ENCODE peak calls at places on chromosomes 2 and 18, in eight cellular contexts. V, G, B, E, R, I, H and F are unnamed samples.

GRCh38 chr2:188518391-188518790 is 226.7 kb downstream of the GULP1 start:
- DNase-seq in E (no peak), I (no peak), R (no peak), H (no peak), V (no peak), G (no peak), B (no peak), F (no peak)

GRCh38 chr18:13246121-13246520 is 27.6 kb downstream of the LDLRAD4 start:
- DNase-seq in E (no peak), I (no peak), B (no peak), V (no peak), H (no peak), R (no peak), G (peak), F (peak)

GRCh38 chr2:83323055-83323454 is 1136.0 kb downstream of the SUCLG1 start:
- DNase-seq in H (no peak), E (no peak), B (no peak), R (no peak), I (no peak), V (no peak), G (no peak), F (no peak)

GRCh38 chr2:48723125-48723524 is 32.4 kb downstream of the LHCGR start:
- DNase-seq in B (no peak), I (no peak), R (no peak), V (no peak), H (no peak), G (no peak), E (no peak), F (no peak)

GRCh38 chr2:149586898-149587219 is 716 bp downstream of the MMADHC start:
- DNase-seq in I (no peak), R (no peak), E (no peak), G (no peak), V (no peak), H (no peak), B (no peak), F (no peak)

GRCh38 chr18:77116201-77117080 is 16.1 kb downstream of the MBP start:
- DNase-seq in H (no peak), G (no peak), B (no peak), I (no peak), V (no peak), R (peak), E (no peak), F (peak)

GRCh38 chr2:61993422-61994024 is 88.0 kb downstream of the COMMD1 start:
- DNase-seq in E (peak), H (no peak), I (no peak), R (no peak), G (no peak), B (peak), V (no peak), F (no peak)

GRCh38 chr2:106193491-106193976 is 567 bp downstream of the UXS1 start:
- DNase-seq in E (peak), H (peak), V (peak), G (no peak), I (no peak), B (peak), R (peak), F (peak)

GRCh38 chr2:9780368-9781130 is 62.7 kb upstream of the TAF1B start:
- DNase-seq in B (no peak), G (peak), I (no peak), H (no peak), E (no peak), V (peak), R (peak), F (no peak)

GRCh38 chr18:49247786-49248185 is 212.7 kb downstream of the DYM start:
- DNase-seq in E (no peak), I (no peak), V (no peak), R (no peak), H (no peak), B (no peak), G (no peak), F (no peak)

GRCh38 chr18:70499218-70499691 is 210.4 kb downstream of the SOCS6 start:
- DNase-seq in R (no peak), B (peak), H (no peak), E (no peak), G (no peak), I (no peak), V (no peak), F (peak)

GRCh38 chr2:85468704-85469349 is 50.3 kb downstream of the SH2D6 start:
- DNase-seq in I (no peak), H (no peak), B (peak), V (no peak), R (no peak), G (peak), E (no peak), F (peak)

GRCh38 chr2:157055660-157056199 is 201.8 kb upstream of the GALNT5 start:
- DNase-seq in B (no peak), I (no peak), R (no peak), V (no peak), H (no peak), G (no peak), E (peak), F (no peak)

GRCh38 chr2:215904101-215904500 is 109.2 kb downstream of the MREG start:
- DNase-seq in G (no peak), R (no peak), B (no peak), I (no peak), E (no peak), V (no peak), H (no peak), F (no peak)

GRCh38 chr2:27856386-27856785 is 33.8 kb downstream of the RBKS start:
- DNase-seq in G (no peak), B (no peak), H (no peak), R (no peak), I (no peak), V (no peak), E (no peak), F (no peak)

GRCh38 chr2:167292430-167293171 is 404.3 kb downstream of the XIRP2 start:
- DNase-seq in I (peak), H (peak), G (peak), V (peak), E (no peak), R (peak), B (peak), F (peak)

GRCh38 chr2:47662547-47662946 is 120.4 kb upstream of the MSH6 start:
- DNase-seq in V (no peak), E (peak), I (no peak), R (no peak), G (no peak), B (no peak), H (no peak), F (no peak)

GRCh38 chr2:69102234-69102633 is 89.3 kb downstream of the ANTXR1 start:
- DNase-seq in G (no peak), H (no peak), I (no peak), R (no peak), V (no peak), E (no peak), B (no peak), F (no peak)

GRCh38 chr2:143139835-143140393 is 10.7 kb downstream of the ARHGAP15 start:
- DNase-seq in B (no peak), V (no peak), H (no peak), E (no peak), G (no peak), R (no peak), I (no peak), F (no peak)

GRCh38 chr2:200257570-200257969 is 48.9 kb upstream of the SPATS2L start:
- DNase-seq in E (no peak), V (no peak), B (no peak), I (no peak), G (no peak), R (no peak), H (no peak), F (no peak)

GRCh38 chr18:51054764-51055163 is 24.8 kb downstream of the SMAD4 start:
- DNase-seq in G (no peak), H (no peak), R (no peak), E (no peak), I (no peak), B (no peak), V (no peak), F (no peak)

GRCh38 chr2:127154396-127154795 is 47.4 kb upstream of the BIN1 start:
- DNase-seq in H (no peak), G (no peak), E (no peak), I (no peak), B (no peak), R (no peak), V (no peak), F (no peak)

GRCh38 chr2:207088276-207088675 is 77.5 kb downstream of the KLF7 start:
- DNase-seq in V (no peak), B (no peak), R (no peak), G (no peak), H (no peak), E (no peak), I (no peak), F (no peak)

GRCh38 chr18:61882296-61883004 is 10.4 kb downstream of the RNF152 start:
- DNase-seq in G (no peak), I (no peak), B (no peak), R (no peak), H (no peak), V (no peak), E (no peak), F (no peak)

GRCh38 chr2:112767693-112768380 is 3.4 kb upstream of the CKAP2L start:
- DNase-seq in R (no peak), V (no peak), H (no peak), I (no peak), E (no peak), B (no peak), G (no peak), F (no peak)

GRCh38 chr2:31384771-31385276 is 29.7 kb downstream of the XDH start:
- DNase-seq in G (no peak), V (no peak), E (no peak), B (no peak), H (peak), I (no peak), R (no peak), F (no peak)

GRCh38 chr18:35770360-35770759 is 188.8 kb downstream of the GALNT1 start:
- DNase-seq in R (no peak), B (no peak), I (no peak), H (no peak), E (no peak), G (no peak), V (no peak), F (no peak)

GRCh38 chr2:100962366-100963025 is 39.6 kb upstream of the RPL31 start:
- DNase-seq in G (peak), V (no peak), B (no peak), R (no peak), H (no peak), I (no peak), E (no peak), F (no peak)
- H3K27ac ChIP-seq in G (no peak), V (no peak), B (no peak), R (no peak), H (no peak), I (no peak), E (no peak), F (no peak)

GRCh38 chr2:11290211-11290610 is 54.2 kb downstream of the ROCK2 start:
- DNase-seq in R (no peak), E (no peak), V (no peak), I (no peak), G (no peak), H (no peak), B (no peak), F (no peak)

GRCh38 chr2:11288431-11288830 is 56.0 kb downstream of the ROCK2 start:
- DNase-seq in R (no peak), V (no peak), I (no peak), H (no peak), B (no peak), E (no peak), G (no peak), F (no peak)

GRCh38 chr2:11296401-11296800 is 48.0 kb downstream of the ROCK2 start:
- DNase-seq in I (no peak), E (no peak), G (no peak), V (no peak), H (no peak), B (no peak), R (no peak), F (no peak)

GRCh38 chr2:11290713-11291112 is 53.7 kb downstream of the ROCK2 start:
- DNase-seq in V (no peak), H (no peak), I (no peak), B (no peak), G (no peak), R (no peak), E (no peak), F (no peak)

GRCh38 chr2:11292464-11293255 is 51.8 kb downstream of the ROCK2 start:
- DNase-seq in G (no peak), E (no peak), B (no peak), I (no peak), V (no peak), R (no peak), H (no peak), F (peak)
- H3K27ac ChIP-seq in G (no peak), E (no peak), B (no peak), I (no peak), V (no peak), R (no peak), H (no peak), F (peak)

GRCh38 chr2:223084873-223085272 is 32.9 kb downstream of the KCNE4 start:
- DNase-seq in G (no peak), E (no peak), I (no peak), B (no peak), V (no peak), H (no peak), R (no peak), F (peak)
- H3K27ac ChIP-seq in G (no peak), E (no peak), I (no peak), B (no peak), V (no peak), H (no peak), R (no peak), F (no peak)

GRCh38 chr2:204109681-204110080 is 173.1 kb downstream of the ICOS start:
- DNase-seq in H (no peak), R (no peak), B (no peak), G (no peak), E (no peak), I (no peak), V (no peak), F (no peak)
- H3K27ac ChIP-seq in H (peak), R (no peak), B (no peak), G (no peak), E (no peak), I (no peak), V (no peak), F (no peak)

DNA sequence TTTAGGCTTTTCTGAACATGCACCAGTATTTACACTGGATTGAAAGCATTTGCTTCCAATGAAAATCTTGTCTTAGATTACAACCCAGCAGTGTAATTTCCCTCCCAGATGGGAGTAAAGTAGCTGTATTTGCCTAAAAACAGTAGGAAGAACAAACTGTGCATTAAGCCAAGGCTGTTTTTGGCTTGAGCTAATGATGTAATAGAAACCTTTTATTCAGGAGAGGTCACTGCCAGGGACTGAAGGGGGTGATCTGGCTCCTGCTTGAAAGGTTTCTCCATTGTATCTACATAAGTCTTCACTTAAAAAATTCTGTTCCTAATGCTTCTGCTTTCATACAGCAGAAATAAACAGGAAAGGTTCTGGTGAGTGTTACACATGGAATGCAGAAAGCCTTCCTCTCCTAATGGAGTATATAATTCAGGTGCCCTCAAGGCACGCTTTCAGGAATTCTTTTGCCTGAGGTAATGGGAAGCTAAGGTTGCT is 74.4 kb downstream of the MEIS1 start:
- DNase-seq in H (no peak), R (no peak), V (no peak), E (no peak), B (no peak), G (no peak), I (no peak), F (no peak)
- H3K27ac ChIP-seq in H (no peak), R (no peak), V (no peak), E (no peak), B (no peak), G (no peak), I (no peak), F (no peak)

DNA sequence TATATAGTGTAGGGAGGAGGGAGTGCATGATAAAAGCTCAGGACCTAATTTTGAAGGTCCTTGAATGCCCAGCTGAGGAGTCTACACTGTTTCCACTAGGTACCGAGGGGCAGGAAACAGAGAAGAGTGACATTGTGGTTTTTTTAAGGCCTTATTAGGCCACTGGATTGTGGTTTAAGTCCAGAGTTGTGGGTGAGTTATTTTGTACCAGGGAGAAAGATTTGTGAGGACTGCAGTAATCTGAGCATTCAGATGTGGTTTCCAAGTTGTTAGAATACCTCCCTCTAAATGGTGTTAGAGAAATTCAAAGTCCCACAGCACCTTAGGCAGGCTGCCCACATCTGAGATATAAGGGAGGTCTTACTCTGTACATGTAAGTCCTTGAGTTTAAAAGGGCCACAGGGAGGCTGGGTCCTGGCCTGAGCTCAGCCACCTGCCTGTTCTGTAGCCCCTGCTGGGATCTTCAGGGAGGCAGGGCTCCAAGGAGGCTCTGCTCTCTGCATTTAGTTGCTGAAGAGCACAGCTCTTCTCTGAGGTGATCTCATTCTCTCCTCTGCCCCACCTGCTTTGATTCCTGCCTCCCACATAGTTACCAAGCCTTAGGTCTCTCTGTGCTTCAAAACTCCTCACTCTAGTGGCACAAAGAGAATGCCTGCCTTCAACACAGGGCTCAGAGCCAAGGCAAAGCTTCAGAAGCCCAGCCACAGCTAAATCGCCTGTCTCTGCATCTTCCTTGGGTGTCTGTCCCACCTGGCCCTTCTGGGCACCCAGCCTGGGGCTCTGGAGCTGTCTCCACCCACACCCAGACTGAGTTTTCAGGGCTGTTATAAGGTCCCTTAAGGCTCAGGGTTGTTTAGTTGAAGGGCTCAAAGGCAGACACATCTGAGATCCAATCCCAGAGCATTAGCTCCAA is 88.1 kb downstream of the VSNL1 start:
- DNase-seq in E (no peak), V (no peak), B (no peak), R (no peak), G (no peak), I (no peak), H (no peak), F (no peak)
- H3K27ac ChIP-seq in E (no peak), V (no peak), B (no peak), R (no peak), G (no peak), I (no peak), H (no peak), F (no peak)

DNA sequence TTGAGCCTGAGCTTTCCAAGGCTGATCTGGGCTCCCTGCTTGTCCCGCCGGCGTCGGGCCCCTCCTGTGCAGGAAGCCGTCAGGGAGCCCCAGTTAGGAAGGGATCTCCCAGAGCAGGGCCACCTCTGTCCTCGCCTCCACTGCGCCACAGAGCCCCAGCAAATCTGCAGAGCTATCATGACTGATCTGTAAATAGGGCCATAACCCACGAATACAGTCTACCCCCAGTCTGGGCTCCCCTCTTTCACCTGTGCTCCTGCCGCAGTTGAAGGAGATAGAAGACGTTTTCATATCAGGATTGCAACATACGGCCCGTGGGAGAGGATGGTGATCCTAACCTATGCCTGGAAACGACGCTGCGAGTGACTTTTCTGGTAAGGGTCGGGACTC is 138.7 kb downstream of the PTGR3 start:
- DNase-seq in G (no peak), I (no peak), V (no peak), E (no peak), R (no peak), B (peak), H (no peak), F (peak)
- H3K27ac ChIP-seq in G (no peak), I (no peak), V (peak), E (no peak), R (no peak), B (peak), H (peak), F (no peak)

GRCh38 chr2:144521702-144522101 is 1.8 kb upstream of the ZEB2 start:
- DNase-seq in V (no peak), G (no peak), I (no peak), H (no peak), B (no peak), E (no peak), R (no peak), F (no peak)

GRCh38 chr2:144520718-144521487 is 984 bp upstream of the ZEB2 start:
- DNase-seq in B (no peak), I (no peak), H (no peak), E (no peak), V (no peak), G (no peak), R (no peak), F (no peak)

GRCh38 chr2:144524190-144524957 is 4.5 kb upstream of the ZEB2 start:
- DNase-seq in I (peak), R (peak), B (peak), H (no peak), G (peak), V (peak), E (peak), F (peak)

GRCh38 chr2:144522741-144523605 is 3.1 kb upstream of the ZEB2 start:
- DNase-seq in G (peak), R (peak), E (no peak), B (peak), I (peak), V (no peak), H (no peak), F (peak)

DNA sequence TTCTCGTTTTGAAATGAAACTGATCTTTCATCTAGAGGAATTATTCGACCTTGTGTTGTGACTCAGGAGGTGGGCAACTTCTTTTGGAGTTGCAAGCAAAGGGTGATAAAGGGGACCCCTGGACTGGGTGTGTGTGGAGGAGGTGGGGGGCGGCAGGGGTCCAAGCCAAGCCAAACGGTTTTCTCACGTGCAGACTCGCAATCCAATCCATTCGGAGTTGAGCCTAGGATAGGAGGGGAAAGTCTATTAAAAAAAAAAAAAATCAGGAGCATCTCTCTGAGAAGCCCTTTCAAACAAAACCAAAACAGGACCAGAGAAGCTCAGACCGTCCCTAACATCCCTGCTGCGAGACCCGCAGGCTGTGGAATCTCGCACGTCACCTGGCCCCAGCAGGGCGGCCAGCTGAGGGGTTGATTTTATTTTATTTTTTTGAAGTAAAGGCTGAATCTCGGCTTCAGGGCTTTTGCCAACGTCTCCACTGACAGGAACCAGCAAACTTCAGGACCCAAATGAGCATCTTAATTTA is 3.8 kb upstream of the ZEB2 start:
- DNase-seq in H (no peak), E (no peak), B (no peak), I (peak), V (no peak), G (peak), R (no peak), F (peak)
- H3K27ac ChIP-seq in H (peak), E (no peak), B (peak), I (peak), V (peak), G (peak), R (peak), F (peak)